ENCODE peak calls at places on chromosomes 16 and 17, in nine cellular contexts. One of them, this sample, is unnamed.

GRCh38 chr17:68424861-68425260 is 32.4 kb downstream of the WIPI1 start:
- DNase-seq in heart left ventricle: no peak
- DNase-seq in Right ventricle myocardium superior: no peak
- DNase-seq in T47D: peak
- DNase-seq in iris pigment epithelial cell: no peak
- DNase-seq in Caco-2: peak
- DNase-seq in GM23338: peak
- DNase-seq in NCI-H1105: peak
- DNase-seq in EH: no peak
- DNase-seq in this sample: no peak

GRCh38 chr16:48366165-48367093 is 18.8 kb downstream of the SIAH1 start:
- DNase-seq in EH: peak
- DNase-seq in iris pigment epithelial cell: peak
- DNase-seq in NCI-H1105: peak
- DNase-seq in heart left ventricle: no peak
- DNase-seq in Caco-2: peak
- DNase-seq in Right ventricle myocardium superior: no peak
- DNase-seq in GM23338: peak
- DNase-seq in T47D: peak
- DNase-seq in this sample: peak

GRCh38 chr17:50181601-50182345 is 16.0 kb downstream of the SGCA start:
- DNase-seq in EH: peak
- DNase-seq in Right ventricle myocardium superior: no peak
- DNase-seq in heart left ventricle: no peak
- DNase-seq in iris pigment epithelial cell: peak
- DNase-seq in NCI-H1105: no peak
- DNase-seq in GM23338: no peak
- DNase-seq in Caco-2: no peak
- DNase-seq in T47D: no peak
- DNase-seq in this sample: peak

GRCh38 chr17:60305141-60305540 is 86.8 kb downstream of the USP32 start:
- DNase-seq in EH: peak
- DNase-seq in NCI-H1105: no peak
- DNase-seq in T47D: peak
- DNase-seq in Right ventricle myocardium superior: no peak
- DNase-seq in GM23338: peak
- DNase-seq in Caco-2: no peak
- DNase-seq in iris pigment epithelial cell: peak
- DNase-seq in heart left ventricle: no peak
- DNase-seq in this sample: no peak

GRCh38 chr17:43832168-43832975 is 574 bp downstream of the MPP3 start:
- DNase-seq in Caco-2: peak
- DNase-seq in GM23338: peak
- DNase-seq in T47D: peak
- DNase-seq in NCI-H1105: peak
- DNase-seq in iris pigment epithelial cell: peak
- DNase-seq in heart left ventricle: peak
- DNase-seq in Right ventricle myocardium superior: peak
- DNase-seq in EH: peak
- DNase-seq in this sample: peak

GRCh38 chr17:42675984-42676423 is 790 bp downstream of the PLEKHH3 start:
- DNase-seq in iris pigment epithelial cell: peak
- DNase-seq in Right ventricle myocardium superior: peak
- DNase-seq in EH: peak
- DNase-seq in GM23338: peak
- DNase-seq in T47D: peak
- DNase-seq in NCI-H1105: no peak
- DNase-seq in heart left ventricle: peak
- DNase-seq in Caco-2: no peak
- DNase-seq in this sample: peak

GRCh38 chr17:2909853-2910234 is 113.6 kb downstream of the RAP1GAP2 start:
- DNase-seq in Caco-2: no peak
- DNase-seq in NCI-H1105: no peak
- DNase-seq in EH: no peak
- DNase-seq in iris pigment epithelial cell: no peak
- DNase-seq in Right ventricle myocardium superior: no peak
- DNase-seq in GM23338: no peak
- DNase-seq in T47D: no peak
- DNase-seq in heart left ventricle: no peak
- DNase-seq in this sample: no peak

GRCh38 chr17:53353919-53354351 is 468.8 kb upstream of the KIF2B start:
- DNase-seq in GM23338: peak
- DNase-seq in T47D: no peak
- DNase-seq in Caco-2: no peak
- DNase-seq in heart left ventricle: peak
- DNase-seq in NCI-H1105: peak
- DNase-seq in Right ventricle myocardium superior: no peak
- DNase-seq in EH: no peak
- DNase-seq in iris pigment epithelial cell: no peak
- DNase-seq in this sample: no peak

GRCh38 chr16:75092777-75093176 is 23.8 kb downstream of the LDHD start:
- DNase-seq in Caco-2: no peak
- DNase-seq in NCI-H1105: no peak
- DNase-seq in heart left ventricle: no peak
- DNase-seq in T47D: no peak
- DNase-seq in EH: no peak
- DNase-seq in GM23338: peak
- DNase-seq in iris pigment epithelial cell: no peak
- DNase-seq in Right ventricle myocardium superior: no peak
- DNase-seq in this sample: no peak

GRCh38 chr16:471353-472198 is 46.1 kb downstream of the RAB11FIP3 start:
- DNase-seq in Right ventricle myocardium superior: no peak
- DNase-seq in Caco-2: no peak
- DNase-seq in T47D: no peak
- DNase-seq in iris pigment epithelial cell: no peak
- DNase-seq in heart left ventricle: peak
- DNase-seq in NCI-H1105: no peak
- DNase-seq in GM23338: peak
- DNase-seq in EH: peak
- DNase-seq in this sample: no peak

GRCh38 chr16:10833271-10833670 is 14.7 kb upstream of the TVP23A start:
- DNase-seq in Right ventricle myocardium superior: no peak
- DNase-seq in EH: no peak
- DNase-seq in GM23338: no peak
- DNase-seq in iris pigment epithelial cell: no peak
- DNase-seq in heart left ventricle: no peak
- DNase-seq in NCI-H1105: no peak
- DNase-seq in T47D: no peak
- DNase-seq in Caco-2: no peak
- DNase-seq in this sample: no peak

GRCh38 chr17:75749545-75750389 is 15.2 kb downstream of the GALK1 start:
- DNase-seq in T47D: peak
- DNase-seq in heart left ventricle: peak
- DNase-seq in Right ventricle myocardium superior: peak
- DNase-seq in GM23338: peak
- DNase-seq in NCI-H1105: peak
- DNase-seq in Caco-2: peak
- DNase-seq in iris pigment epithelial cell: peak
- DNase-seq in EH: peak
- DNase-seq in this sample: peak

GRCh38 chr16:26643519-26643918 is 423.2 kb upstream of the C16orf82 start:
- DNase-seq in iris pigment epithelial cell: no peak
- DNase-seq in EH: no peak
- DNase-seq in GM23338: no peak
- DNase-seq in T47D: no peak
- DNase-seq in Caco-2: no peak
- DNase-seq in heart left ventricle: no peak
- DNase-seq in NCI-H1105: no peak
- DNase-seq in Right ventricle myocardium superior: no peak
- DNase-seq in this sample: no peak

GRCh38 chr16:6667393-6667792 is 665.3 kb upstream of the RBFOX1 start:
- DNase-seq in GM23338: no peak
- DNase-seq in iris pigment epithelial cell: no peak
- DNase-seq in Caco-2: no peak
- DNase-seq in EH: no peak
- DNase-seq in T47D: no peak
- DNase-seq in heart left ventricle: no peak
- DNase-seq in NCI-H1105: no peak
- DNase-seq in Right ventricle myocardium superior: no peak
- DNase-seq in this sample: no peak

GRCh38 chr17:70776446-70776845 is 607.1 kb downstream of the KCNJ2 start:
- DNase-seq in GM23338: no peak
- DNase-seq in T47D: no peak
- DNase-seq in Right ventricle myocardium superior: no peak
- DNase-seq in EH: no peak
- DNase-seq in iris pigment epithelial cell: no peak
- DNase-seq in NCI-H1105: no peak
- DNase-seq in heart left ventricle: no peak
- DNase-seq in Caco-2: no peak
- DNase-seq in this sample: no peak

GRCh38 chr17:47948706-47949196 is 7.4 kb downstream of the PNPO start:
- DNase-seq in NCI-H1105: no peak
- DNase-seq in Caco-2: peak
- DNase-seq in GM23338: no peak
- DNase-seq in Right ventricle myocardium superior: no peak
- DNase-seq in heart left ventricle: no peak
- DNase-seq in iris pigment epithelial cell: no peak
- DNase-seq in T47D: peak
- DNase-seq in EH: no peak
- DNase-seq in this sample: no peak

GRCh38 chr17:67113481-67113880 is 69.1 kb downstream of the CACNG1 start:
- DNase-seq in heart left ventricle: no peak
- DNase-seq in T47D: no peak
- DNase-seq in Caco-2: no peak
- DNase-seq in EH: no peak
- DNase-seq in iris pigment epithelial cell: no peak
- DNase-seq in NCI-H1105: no peak
- DNase-seq in Right ventricle myocardium superior: no peak
- DNase-seq in GM23338: no peak
- DNase-seq in this sample: no peak